ENCODE peak calls at places on chromosomes 12 and 14, in seven cellular contexts. One of them, this sample, is unnamed.

GRCh38 chr14:71415404-71415690 is 508.1 kb downstream of the PCNX1 start:
- DNase-seq in GM13977: no peak
- DNase-seq in progenitor cell of endocrine pancreas: no peak
- DNase-seq in lower leg skin: no peak
- DNase-seq in AG09309: no peak
- DNase-seq in lung: no peak
- DNase-seq in GM06990: no peak
- DNase-seq in this sample: no peak

GRCh38 chr12:55681142-55682077 is 26.3 kb downstream of the ITGA7 start:
- DNase-seq in GM13977: no peak
- DNase-seq in progenitor cell of endocrine pancreas: peak
- DNase-seq in lower leg skin: no peak
- DNase-seq in AG09309: no peak
- DNase-seq in lung: peak
- DNase-seq in GM06990: no peak
- DNase-seq in this sample: peak

GRCh38 chr14:89011727-89012271 is 187.3 kb downstream of the TTC8 start:
- DNase-seq in GM13977: no peak
- DNase-seq in progenitor cell of endocrine pancreas: no peak
- DNase-seq in lower leg skin: no peak
- DNase-seq in AG09309: no peak
- DNase-seq in lung: no peak
- DNase-seq in GM06990: no peak
- DNase-seq in this sample: no peak

GRCh38 chr14:36874396-36875138 is 212.9 kb downstream of the PAX9 start:
- DNase-seq in GM13977: no peak
- DNase-seq in progenitor cell of endocrine pancreas: no peak
- DNase-seq in lower leg skin: no peak
- DNase-seq in AG09309: no peak
- DNase-seq in lung: no peak
- DNase-seq in GM06990: no peak
- DNase-seq in this sample: no peak

GRCh38 chr14:63713765-63714164 is 14.1 kb downstream of the SGPP1 start:
- DNase-seq in GM13977: no peak
- DNase-seq in progenitor cell of endocrine pancreas: no peak
- DNase-seq in lower leg skin: no peak
- DNase-seq in AG09309: peak
- DNase-seq in lung: no peak
- DNase-seq in GM06990: no peak
- DNase-seq in this sample: no peak

GRCh38 chr14:48398675-48399282 is 723.4 kb upstream of the MDGA2 start:
- DNase-seq in GM13977: peak
- DNase-seq in progenitor cell of endocrine pancreas: no peak
- DNase-seq in lower leg skin: no peak
- DNase-seq in AG09309: no peak
- DNase-seq in lung: no peak
- DNase-seq in GM06990: no peak
- DNase-seq in this sample: peak

GRCh38 chr12:83092101-83092500 is 405.4 kb downstream of the TMTC2 start:
- DNase-seq in GM13977: no peak
- DNase-seq in progenitor cell of endocrine pancreas: no peak
- DNase-seq in lower leg skin: no peak
- DNase-seq in AG09309: no peak
- DNase-seq in lung: no peak
- DNase-seq in GM06990: no peak
- DNase-seq in this sample: no peak

GRCh38 chr12:12810507-12811143 is 2.5 kb upstream of the DDX47 start:
- DNase-seq in GM13977: no peak
- DNase-seq in progenitor cell of endocrine pancreas: no peak
- DNase-seq in lower leg skin: no peak
- DNase-seq in AG09309: no peak
- DNase-seq in lung: no peak
- DNase-seq in GM06990: no peak
- DNase-seq in this sample: no peak

GRCh38 chr14:23861666-23862065 is 91.9 kb upstream of the DHRS4 start:
- DNase-seq in GM13977: no peak
- DNase-seq in progenitor cell of endocrine pancreas: no peak
- DNase-seq in lower leg skin: no peak
- DNase-seq in AG09309: no peak
- DNase-seq in lung: peak
- DNase-seq in GM06990: no peak
- DNase-seq in this sample: no peak

GRCh38 chr12:112479413-112479812 is 60.7 kb downstream of the PTPN11 start:
- DNase-seq in GM13977: no peak
- DNase-seq in progenitor cell of endocrine pancreas: no peak
- DNase-seq in lower leg skin: no peak
- DNase-seq in AG09309: no peak
- DNase-seq in lung: no peak
- DNase-seq in GM06990: no peak
- DNase-seq in this sample: no peak

GRCh38 chr12:104011265-104011664 is 38.7 kb downstream of the GLT8D2 start:
- DNase-seq in GM13977: no peak
- DNase-seq in progenitor cell of endocrine pancreas: no peak
- DNase-seq in lower leg skin: no peak
- DNase-seq in AG09309: peak
- DNase-seq in lung: no peak
- DNase-seq in GM06990: no peak
- DNase-seq in this sample: no peak

GRCh38 chr12:89179983-89180382 is 172.3 kb downstream of the DUSP6 start:
- DNase-seq in GM13977: no peak
- DNase-seq in progenitor cell of endocrine pancreas: no peak
- DNase-seq in lower leg skin: peak
- DNase-seq in AG09309: peak
- DNase-seq in lung: peak
- DNase-seq in GM06990: no peak
- DNase-seq in this sample: no peak

GRCh38 chr12:56581418-56582145 is 48.5 kb downstream of the BAZ2A start:
- DNase-seq in GM13977: peak
- DNase-seq in progenitor cell of endocrine pancreas: no peak
- DNase-seq in lower leg skin: no peak
- DNase-seq in AG09309: no peak
- DNase-seq in lung: no peak
- DNase-seq in GM06990: no peak
- DNase-seq in this sample: no peak

GRCh38 chr12:100566887-100567637 is 6.4 kb upstream of the GAS2L3 start:
- DNase-seq in GM13977: peak
- DNase-seq in progenitor cell of endocrine pancreas: no peak
- DNase-seq in lower leg skin: peak
- DNase-seq in AG09309: no peak
- DNase-seq in lung: peak
- DNase-seq in GM06990: peak
- DNase-seq in this sample: no peak

GRCh38 chr14:79584679-79585078 is 626.6 kb downstream of the DIO2 start:
- DNase-seq in GM13977: no peak
- DNase-seq in progenitor cell of endocrine pancreas: no peak
- DNase-seq in lower leg skin: no peak
- DNase-seq in AG09309: peak
- DNase-seq in lung: no peak
- DNase-seq in GM06990: no peak
- DNase-seq in this sample: no peak

GRCh38 chr14:104597576-104597975 is 7.0 kb downstream of the TMEM179 start:
- DNase-seq in GM13977: no peak
- DNase-seq in progenitor cell of endocrine pancreas: no peak
- DNase-seq in lower leg skin: no peak
- DNase-seq in AG09309: no peak
- DNase-seq in lung: no peak
- DNase-seq in GM06990: no peak
- DNase-seq in this sample: no peak

GRCh38 chr12:124428792-124429281 is 133.9 kb downstream of the RFLNA start:
- DNase-seq in GM13977: no peak
- DNase-seq in progenitor cell of endocrine pancreas: no peak
- DNase-seq in lower leg skin: no peak
- DNase-seq in AG09309: no peak
- DNase-seq in lung: no peak
- DNase-seq in GM06990: no peak
- DNase-seq in this sample: no peak

GRCh38 chr14:92631098-92631497 is 117.3 kb downstream of the LGMN start:
- DNase-seq in GM13977: no peak
- DNase-seq in progenitor cell of endocrine pancreas: no peak
- DNase-seq in lower leg skin: no peak
- DNase-seq in AG09309: no peak
- DNase-seq in lung: no peak
- DNase-seq in GM06990: no peak
- DNase-seq in this sample: no peak

GRCh38 chr14:69281450-69282169 is 21.7 kb downstream of the GALNT16 start:
- DNase-seq in GM13977: peak
- DNase-seq in progenitor cell of endocrine pancreas: no peak
- DNase-seq in lower leg skin: no peak
- DNase-seq in AG09309: no peak
- DNase-seq in lung: no peak
- DNase-seq in GM06990: peak
- DNase-seq in this sample: no peak

GRCh38 chr14:32940066-32940651 is 1.5 kb downstream of the NPAS3 start:
- DNase-seq in GM13977: peak
- DNase-seq in progenitor cell of endocrine pancreas: no peak
- DNase-seq in lower leg skin: no peak
- DNase-seq in AG09309: no peak
- DNase-seq in lung: no peak
- DNase-seq in GM06990: no peak
- DNase-seq in this sample: peak

GRCh38 chr12:67705394-67706370 is 57.1 kb downstream of the DYRK2 start:
- DNase-seq in GM13977: no peak
- DNase-seq in progenitor cell of endocrine pancreas: no peak
- DNase-seq in lower leg skin: no peak
- DNase-seq in AG09309: peak
- DNase-seq in lung: no peak
- DNase-seq in GM06990: no peak
- DNase-seq in this sample: no peak

GRCh38 chr12:129063600-129063999 is 210.3 kb downstream of the GLT1D1 start:
- DNase-seq in GM13977: no peak
- DNase-seq in progenitor cell of endocrine pancreas: no peak
- DNase-seq in lower leg skin: no peak
- DNase-seq in AG09309: no peak
- DNase-seq in lung: no peak
- DNase-seq in GM06990: no peak
- DNase-seq in this sample: no peak

GRCh38 chr12:42180990-42181611 is 36.4 kb upstream of the GXYLT1 start:
- DNase-seq in GM13977: no peak
- DNase-seq in progenitor cell of endocrine pancreas: no peak
- DNase-seq in lower leg skin: no peak
- DNase-seq in AG09309: no peak
- DNase-seq in lung: no peak
- DNase-seq in GM06990: no peak
- DNase-seq in this sample: no peak

GRCh38 chr14:89757313-89757939 is 197.1 kb downstream of the EFCAB11 start:
- DNase-seq in GM13977: no peak
- DNase-seq in progenitor cell of endocrine pancreas: no peak
- DNase-seq in lower leg skin: no peak
- DNase-seq in AG09309: no peak
- DNase-seq in lung: no peak
- DNase-seq in GM06990: no peak
- DNase-seq in this sample: no peak

GRCh38 chr14:67167420-67168109 is 21.7 kb upstream of the GARIN2 start:
- DNase-seq in GM13977: no peak
- DNase-seq in progenitor cell of endocrine pancreas: no peak
- DNase-seq in lower leg skin: no peak
- DNase-seq in AG09309: no peak
- DNase-seq in lung: no peak
- DNase-seq in GM06990: no peak
- DNase-seq in this sample: no peak

GRCh38 chr12:42510823-42511222 is 78.7 kb downstream of the PRICKLE1 start:
- DNase-seq in GM13977: no peak
- DNase-seq in progenitor cell of endocrine pancreas: no peak
- DNase-seq in lower leg skin: no peak
- DNase-seq in AG09309: no peak
- DNase-seq in lung: no peak
- DNase-seq in GM06990: no peak
- DNase-seq in this sample: no peak

GRCh38 chr14:73231874-73232851 is 5.1 kb upstream of the PAPLN start:
- DNase-seq in GM13977: peak
- DNase-seq in progenitor cell of endocrine pancreas: no peak
- DNase-seq in lower leg skin: no peak
- DNase-seq in AG09309: no peak
- DNase-seq in lung: no peak
- DNase-seq in GM06990: no peak
- DNase-seq in this sample: peak
- TF ChIP-seq CTCF in GM13977: peak
- TF ChIP-seq CTCF in progenitor cell of endocrine pancreas: peak
- TF ChIP-seq CTCF in lower leg skin: no peak
- TF ChIP-seq CTCF in AG09309: peak
- TF ChIP-seq CTCF in lung: no peak
- TF ChIP-seq CTCF in GM06990: peak
- TF ChIP-seq CTCF in this sample: peak

GRCh38 chr12:119544780-119545625 is 48.6 kb upstream of the TMEM233 start:
- DNase-seq in GM13977: peak
- DNase-seq in progenitor cell of endocrine pancreas: peak
- DNase-seq in lower leg skin: peak
- DNase-seq in AG09309: peak
- DNase-seq in lung: peak
- DNase-seq in GM06990: peak
- DNase-seq in this sample: peak
- TF ChIP-seq CTCF in GM13977: peak
- TF ChIP-seq CTCF in progenitor cell of endocrine pancreas: peak
- TF ChIP-seq CTCF in lower leg skin: no peak
- TF ChIP-seq CTCF in AG09309: peak
- TF ChIP-seq CTCF in lung: peak
- TF ChIP-seq CTCF in GM06990: peak
- TF ChIP-seq CTCF in this sample: peak

GRCh38 chr12:4714879-4715278 is 5.3 kb upstream of the GALNT8 start:
- DNase-seq in GM13977: no peak
- DNase-seq in progenitor cell of endocrine pancreas: no peak
- DNase-seq in lower leg skin: no peak
- DNase-seq in AG09309: no peak
- DNase-seq in lung: no peak
- DNase-seq in GM06990: no peak
- DNase-seq in this sample: no peak

GRCh38 chr12:4720637-4720995 is 416 bp downstream of the GALNT8 start:
- DNase-seq in GM13977: no peak
- DNase-seq in progenitor cell of endocrine pancreas: no peak
- DNase-seq in lower leg skin: no peak
- DNase-seq in AG09309: no peak
- DNase-seq in lung: no peak
- DNase-seq in GM06990: no peak
- DNase-seq in this sample: no peak

GRCh38 chr12:4719821-4720636 is at the start of gene GALNT8:
- DNase-seq in GM13977: no peak
- DNase-seq in progenitor cell of endocrine pancreas: no peak
- DNase-seq in lower leg skin: no peak
- DNase-seq in AG09309: no peak
- DNase-seq in lung: no peak
- DNase-seq in GM06990: no peak
- DNase-seq in this sample: no peak

GRCh38 chr12:4723226-4723625 is 3.0 kb downstream of the GALNT8 start:
- DNase-seq in GM13977: no peak
- DNase-seq in progenitor cell of endocrine pancreas: no peak
- DNase-seq in lower leg skin: no peak
- DNase-seq in AG09309: no peak
- DNase-seq in lung: no peak
- DNase-seq in GM06990: no peak
- DNase-seq in this sample: no peak

GRCh38 chr12:4717806-4718205 is 2.4 kb upstream of the GALNT8 start:
- DNase-seq in GM13977: no peak
- DNase-seq in progenitor cell of endocrine pancreas: no peak
- DNase-seq in lower leg skin: no peak
- DNase-seq in AG09309: no peak
- DNase-seq in lung: no peak
- DNase-seq in GM06990: no peak
- DNase-seq in this sample: no peak
- TF ChIP-seq CTCF in GM13977: no peak
- TF ChIP-seq CTCF in progenitor cell of endocrine pancreas: no peak
- TF ChIP-seq CTCF in lower leg skin: no peak
- TF ChIP-seq CTCF in AG09309: no peak
- TF ChIP-seq CTCF in lung: no peak
- TF ChIP-seq CTCF in GM06990: peak
- TF ChIP-seq CTCF in this sample: no peak

GRCh38 chr12:3901116-3901515 is 27.9 kb upstream of the PARP11 start:
- DNase-seq in GM13977: no peak
- DNase-seq in progenitor cell of endocrine pancreas: no peak
- DNase-seq in lower leg skin: no peak
- DNase-seq in AG09309: no peak
- DNase-seq in lung: no peak
- DNase-seq in GM06990: no peak
- DNase-seq in this sample: no peak
- TF ChIP-seq CTCF in GM13977: no peak
- TF ChIP-seq CTCF in progenitor cell of endocrine pancreas: peak
- TF ChIP-seq CTCF in lower leg skin: no peak
- TF ChIP-seq CTCF in AG09309: no peak
- TF ChIP-seq CTCF in lung: no peak
- TF ChIP-seq CTCF in GM06990: no peak
- TF ChIP-seq CTCF in this sample: peak

This sample was measured in nephron progenitor cell.